ENCODE peak calls at places on chromosomes 3 and 15, in seven cellular contexts. Z is H9, M is mesendoderm, P is neuronal stem cell, Y is H1, N is trophoblast cell, K is mesenchymal stem cell. F is an unnamed sample.

GRCh38 chr3:186909078-186909853 is 21.1 kb upstream of the ST6GAL1 start:
- DNase-seq in Z (peak), M (peak), P (no peak), Y (no peak), N (no peak), K (no peak), F (no peak)

GRCh38 chr3:174495231-174495755 is 363.8 kb upstream of the NAALADL2 start:
- DNase-seq in Z (no peak), M (no peak), P (no peak), Y (no peak), N (no peak), K (peak), F (peak)

GRCh38 chr3:40417845-40418543 is 31.0 kb downstream of the ENTPD3 start:
- DNase-seq in Z (no peak), M (no peak), P (no peak), Y (no peak), N (peak), K (no peak), F (no peak)

GRCh38 chr3:63914312-63914711 is 2.1 kb upstream of the SCAANT1 start:
- DNase-seq in Z (no peak), M (no peak), P (no peak), Y (no peak), N (no peak), K (peak), F (peak)

GRCh38 chr3:141578197-141578596 is 91.4 kb downstream of the RASA2 start:
- DNase-seq in Z (no peak), M (no peak), P (no peak), Y (no peak), N (peak), K (peak), F (peak)

GRCh38 chr3:56468184-56469106 is at the start of gene ERC2:
- DNase-seq in Z (peak), M (peak), P (peak), Y (peak), N (peak), K (peak), F (no peak)

GRCh38 chr3:194508486-194509449 is 22.0 kb upstream of the ATP13A3 start:
- DNase-seq in Z (no peak), M (no peak), P (no peak), Y (no peak), N (no peak), K (no peak), F (no peak)

GRCh38 chr15:37995461-37996347 is 61.3 kb downstream of the TMCO5A start:
- DNase-seq in Z (no peak), M (peak), P (peak), Y (no peak), N (peak), K (peak), F (peak)

GRCh38 chr3:70358978-70359580 is 46.6 kb upstream of the MDFIC2 start:
- DNase-seq in Z (no peak), M (peak), P (peak), Y (no peak), N (no peak), K (peak), F (peak)

GRCh38 chr3:111519193-111519592 is 22.8 kb upstream of the CD96 start:
- DNase-seq in Z (no peak), M (no peak), P (no peak), Y (no peak), N (no peak), K (no peak), F (no peak)

GRCh38 chr3:61667417-61668213 is 106.2 kb downstream of the PTPRG start:
- DNase-seq in Z (no peak), M (no peak), P (no peak), Y (no peak), N (no peak), K (no peak), F (no peak)

GRCh38 chr3:13642597-13642996 is 93.7 kb downstream of the FBLN2 start:
- DNase-seq in Z (no peak), M (no peak), P (no peak), Y (no peak), N (no peak), K (no peak), F (peak)

GRCh38 chr3:38843898-38844297 is 27.9 kb upstream of the SCN10A start:
- DNase-seq in Z (no peak), M (peak), P (peak), Y (no peak), N (no peak), K (peak), F (peak)

GRCh38 chr3:9691636-9692035 is 12.0 kb upstream of the CPNE9 start:
- DNase-seq in Z (no peak), M (no peak), P (no peak), Y (no peak), N (no peak), K (no peak), F (no peak)

GRCh38 chr3:105553851-105554250 is 187.1 kb downstream of the ALCAM start:
- DNase-seq in Z (no peak), M (no peak), P (no peak), Y (no peak), N (no peak), K (no peak), F (peak)

GRCh38 chr15:72112805-72113204 is 5.1 kb downstream of the MYO9A start:
- DNase-seq in Z (no peak), M (no peak), P (no peak), Y (no peak), N (no peak), K (no peak), F (no peak)

GRCh38 chr3:45984331-45985312 is 11.0 kb downstream of the FYCO1 start:
- DNase-seq in Z (no peak), M (no peak), P (no peak), Y (no peak), N (no peak), K (no peak), F (peak)

GRCh38 chr15:78131295-78132021 is at the start of gene CIB2:
- DNase-seq in Z (peak), M (peak), P (peak), Y (peak), N (peak), K (peak), F (peak)

GRCh38 chr3:76990606-76991005 is 49.3 kb upstream of the ROBO2 start:
- DNase-seq in Z (no peak), M (peak), P (no peak), Y (no peak), N (no peak), K (no peak), F (no peak)

GRCh38 chr3:99921986-99922385 is 104.3 kb downstream of the CMSS1 start:
- DNase-seq in Z (no peak), M (no peak), P (no peak), Y (no peak), N (no peak), K (no peak), F (no peak)

GRCh38 chr3:100609963-100610362 is 562 bp downstream of the ADGRG7 start:
- DNase-seq in Z (no peak), M (no peak), P (no peak), Y (no peak), N (no peak), K (no peak), F (no peak)

GRCh38 chr3:111764645-111765091 is 94.4 kb upstream of the PHLDB2 start:
- DNase-seq in Z (no peak), M (no peak), P (no peak), Y (no peak), N (peak), K (peak), F (peak)

GRCh38 chr3:45724919-45725318 is 35.7 kb downstream of the SACM1L start:
- DNase-seq in Z (no peak), M (no peak), P (no peak), Y (no peak), N (no peak), K (no peak), F (no peak)

GRCh38 chr3:71206305-71206704 is 377.2 kb downstream of the FOXP1 start:
- DNase-seq in Z (no peak), M (no peak), P (no peak), Y (no peak), N (no peak), K (no peak), F (no peak)

GRCh38 chr3:192409838-192410683 is 317.3 kb downstream of the FGF12 start:
- DNase-seq in Z (peak), M (peak), P (peak), Y (peak), N (no peak), K (peak), F (no peak)

GRCh38 chr3:120763601-120764000 is 21.1 kb downstream of the GTF2E1 start:
- DNase-seq in Z (no peak), M (no peak), P (no peak), Y (no peak), N (no peak), K (no peak), F (no peak)

GRCh38 chr3:99023590-99024192 is 122.2 kb upstream of the DCBLD2 start:
- DNase-seq in Z (no peak), M (peak), P (peak), Y (no peak), N (no peak), K (peak), F (peak)

GRCh38 chr15:57789225-57789624 is 82.7 kb downstream of the POLR2M start:
- DNase-seq in Z (no peak), M (no peak), P (no peak), Y (no peak), N (no peak), K (no peak), F (no peak)

GRCh38 chr15:61835476-61836106 is 224.7 kb downstream of the VPS13C start:
- DNase-seq in Z (peak), M (peak), P (peak), Y (peak), N (peak), K (peak), F (peak)

GRCh38 chr3:168884353-168884903 is 779.1 kb downstream of the MECOM start:
- DNase-seq in Z (no peak), M (no peak), P (no peak), Y (no peak), N (no peak), K (peak), F (peak)

GRCh38 chr15:68586274-68586961 is 7.6 kb downstream of the CORO2B start:
- DNase-seq in Z (no peak), M (peak), P (no peak), Y (no peak), N (no peak), K (peak), F (peak)

GRCh38 chr15:88179562-88179961 is 77.0 kb downstream of the NTRK3 start:
- DNase-seq in Z (no peak), M (no peak), P (no peak), Y (no peak), N (no peak), K (no peak), F (no peak)

GRCh38 chr15:44729394-44729913 is 6.9 kb upstream of the TRIM69 start:
- DNase-seq in Z (no peak), M (no peak), P (no peak), Y (no peak), N (no peak), K (no peak), F (peak)

GRCh38 chr3:126781406-126781805 is 77.4 kb downstream of the CHCHD6 start:
- DNase-seq in Z (no peak), M (no peak), P (no peak), Y (no peak), N (no peak), K (no peak), F (no peak)

GRCh38 chr3:140742116-140742515 is 64.3 kb downstream of the TRIM42 start:
- DNase-seq in Z (no peak), M (no peak), P (no peak), Y (no peak), N (no peak), K (no peak), F (no peak)

GRCh38 chr3:23341147-23341838 is 138.2 kb downstream of the UBE2E2 start:
- DNase-seq in Z (no peak), M (no peak), P (no peak), Y (no peak), N (no peak), K (no peak), F (no peak)

GRCh38 chr3:174329321-174329720 is 529.8 kb upstream of the NAALADL2 start:
- DNase-seq in Z (no peak), M (no peak), P (no peak), Y (no peak), N (no peak), K (no peak), F (peak)

GRCh38 chr3:160180581-160181216 is 44.5 kb upstream of the C3orf80 start:
- DNase-seq in Z (no peak), M (peak), P (no peak), Y (peak), N (no peak), K (peak), F (no peak)

DNA sequence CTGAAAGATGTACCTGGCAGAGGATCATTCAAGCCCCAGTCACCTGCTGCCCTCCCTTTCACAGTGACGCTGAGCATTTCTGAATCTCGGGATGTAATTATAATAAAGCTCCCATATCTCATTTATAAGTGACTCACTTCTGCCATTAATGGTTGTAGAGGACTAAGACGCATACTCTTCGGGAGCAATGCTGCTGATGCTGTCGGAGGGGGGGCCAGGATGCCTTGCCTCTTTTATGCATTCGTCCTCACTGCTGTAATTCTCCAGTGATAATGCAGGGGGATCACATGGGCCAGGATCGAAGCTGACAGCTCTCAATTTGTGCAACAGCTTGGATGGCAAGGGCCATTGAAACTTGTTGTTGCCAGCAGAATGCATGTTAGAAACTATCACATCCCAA is 3.1 kb downstream of the HRH1 start:
- DNase-seq in Z (no peak), M (no peak), P (no peak), Y (no peak), N (no peak), K (no peak), F (no peak)
- H3K18ac ChIP-seq in Z (no peak), M (no peak), P (no peak), Y (no peak), N (no peak), K (no peak), F (no peak)

DNA sequence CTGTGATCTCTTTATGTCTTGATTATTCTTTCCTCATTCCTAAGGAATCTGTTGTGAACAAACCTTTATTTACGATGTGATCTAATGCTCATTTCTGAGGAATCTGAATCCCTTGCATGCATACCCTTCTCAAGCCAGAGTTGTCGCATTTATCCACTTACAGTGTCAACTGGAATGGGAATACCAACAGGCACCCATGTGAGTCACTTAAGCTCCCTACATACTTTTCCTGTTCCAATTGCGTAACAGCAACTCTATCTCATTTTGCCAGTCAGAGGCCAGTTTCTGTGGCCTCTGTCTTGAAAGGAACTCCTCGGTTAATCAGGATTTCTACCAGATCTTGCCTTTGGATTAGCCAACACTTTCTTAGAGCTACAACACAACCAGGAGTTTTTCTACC is 66.7 kb upstream of the BCHE start:
- DNase-seq in Z (no peak), M (peak), P (no peak), Y (no peak), N (peak), K (peak), F (no peak)
- H2BK5ac ChIP-seq in Z (no peak), M (no peak), P (no peak), Y (no peak), N (no peak), K (no peak), F (no peak)

GRCh38 chr3:97863025-97863424 is 41.2 kb downstream of the CRYBG3 start:
- DNase-seq in Z (no peak), M (peak), P (no peak), Y (no peak), N (peak), K (no peak), F (peak)
- H3K18ac ChIP-seq in Z (no peak), M (no peak), P (no peak), Y (no peak), N (no peak), K (no peak), F (no peak)

DNA sequence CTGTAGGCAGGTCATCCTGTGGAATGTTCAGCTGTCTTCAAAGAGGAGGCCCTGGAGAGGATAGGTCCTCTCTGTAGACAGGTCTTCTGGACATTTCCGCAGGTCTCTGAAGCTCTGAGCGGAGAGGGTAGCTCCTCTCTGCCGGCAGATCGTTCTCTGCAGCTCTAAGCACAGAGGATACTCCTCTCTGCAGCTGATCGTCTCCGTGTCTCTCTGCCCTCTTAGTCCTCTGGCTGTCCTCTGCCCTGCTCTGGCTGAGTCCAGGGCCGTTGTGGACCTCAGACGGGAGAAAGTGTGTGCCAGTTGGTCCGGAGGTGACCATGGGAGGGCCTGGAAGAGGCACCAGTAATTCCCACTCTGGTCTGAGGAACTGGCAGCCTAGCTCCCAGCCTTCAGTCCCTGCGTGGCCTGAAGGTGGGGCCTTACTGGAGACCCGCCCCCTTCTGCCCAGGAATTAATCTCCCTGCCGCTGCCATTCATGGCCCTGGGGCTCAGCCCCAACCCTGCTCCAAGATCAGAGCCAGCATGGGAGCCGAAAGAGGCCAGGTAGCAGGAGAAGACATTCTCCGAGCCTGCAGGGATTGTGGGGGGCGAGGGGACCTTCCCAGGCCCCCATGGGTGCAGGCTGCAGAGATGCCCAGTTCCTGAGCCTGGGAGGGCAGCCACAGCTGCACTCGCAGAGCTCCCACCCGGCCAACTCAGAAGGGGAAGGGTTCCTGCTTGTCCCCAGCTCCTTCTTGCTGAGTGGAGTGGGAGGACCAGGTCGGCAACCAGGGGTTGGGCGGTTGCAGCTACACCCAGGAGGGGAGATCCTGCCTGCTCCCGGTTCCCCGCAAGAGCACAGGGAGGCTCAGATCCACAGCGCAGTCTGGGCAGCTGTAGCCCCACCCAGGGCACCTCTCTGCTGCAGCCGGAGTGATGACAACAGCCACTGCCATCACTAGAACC is 488.7 kb downstream of the RSL24D1 start:
- DNase-seq in Z (peak), M (no peak), P (no peak), Y (no peak), N (no peak), K (no peak), F (no peak)
- H2BK5ac ChIP-seq in Z (no peak), M (no peak), P (no peak), Y (no peak), N (no peak), K (no peak), F (no peak)

DNA sequence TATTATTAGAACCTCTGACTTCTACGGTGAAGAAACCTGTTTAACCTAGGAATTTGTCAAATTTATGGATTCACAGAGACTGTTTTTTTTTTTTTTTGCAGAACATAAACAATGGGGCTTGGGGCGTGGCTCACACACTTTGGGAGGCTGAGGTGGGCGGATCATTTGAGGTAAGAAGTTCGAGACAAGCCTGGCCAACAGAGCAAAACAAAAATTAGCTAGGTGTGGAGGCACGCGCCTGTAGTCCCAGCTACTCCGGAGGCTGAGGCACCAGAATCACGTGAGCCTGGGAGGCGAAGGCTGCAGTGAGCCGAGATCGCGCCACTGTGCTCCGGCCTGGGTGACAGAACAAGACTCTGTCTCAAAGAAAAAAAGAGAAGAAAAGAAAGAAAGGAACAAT is 3.0 kb downstream of the ZBTB11 start:
- DNase-seq in Z (no peak), M (no peak), P (no peak), Y (no peak), N (no peak), K (no peak), F (no peak)
- H3K18ac ChIP-seq in Z (no peak), M (no peak), P (no peak), Y (no peak), N (no peak), K (no peak), F (no peak)

DNA sequence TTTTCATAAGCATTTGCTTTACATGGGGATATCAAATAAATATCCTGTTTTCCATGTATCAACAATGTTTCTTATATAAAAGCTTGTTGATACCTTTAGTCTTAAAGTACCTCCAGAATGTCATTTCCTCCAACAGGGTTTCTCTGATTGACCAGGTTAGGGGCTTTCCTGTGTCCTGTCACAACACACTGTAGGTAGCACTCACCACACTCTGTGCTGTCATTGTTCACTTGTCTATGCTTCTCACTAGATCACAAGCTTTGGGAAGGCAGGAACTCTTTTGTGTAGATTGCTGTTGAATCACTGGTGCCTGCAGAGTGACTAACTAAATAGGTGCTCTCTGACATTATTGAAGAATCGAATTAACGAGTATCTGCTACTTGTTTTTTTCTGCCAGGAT is 49.8 kb downstream of the USP50 start:
- DNase-seq in Z (no peak), M (no peak), P (no peak), Y (no peak), N (no peak), K (no peak), F (no peak)
- H2BK5ac ChIP-seq in Z (no peak), M (no peak), P (no peak), Y (no peak), N (no peak), K (no peak), F (no peak)

DNA sequence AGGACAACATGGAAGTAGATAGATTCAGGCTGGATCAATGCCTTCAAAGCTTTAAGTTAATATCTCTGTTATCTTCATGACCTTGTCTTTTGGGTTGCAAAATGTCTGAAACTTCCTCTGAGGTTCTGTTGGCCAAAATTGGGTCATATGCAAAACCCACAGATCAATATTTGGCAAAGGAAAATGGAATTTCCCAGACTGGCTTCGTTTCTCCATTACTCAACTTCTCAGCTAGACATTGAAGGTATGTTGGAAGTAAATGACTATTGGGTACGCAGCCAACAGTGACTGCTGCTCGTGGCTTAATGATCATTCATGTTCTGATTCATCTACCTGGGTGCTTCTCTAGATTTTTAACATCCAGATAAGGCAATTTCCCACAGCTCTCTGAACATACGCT is 675.4 kb upstream of the SGO1 start:
- DNase-seq in Z (no peak), M (no peak), P (no peak), Y (no peak), N (no peak), K (no peak), F (no peak)
- H3K18ac ChIP-seq in Z (no peak), M (no peak), P (no peak), Y (no peak), N (no peak), K (no peak), F (no peak)

GRCh38 chr3:7410782-7411181 is 549.9 kb downstream of the GRM7 start:
- DNase-seq in Z (no peak), M (peak), P (no peak), Y (no peak), N (no peak), K (no peak), F (no peak)
- H2BK5ac ChIP-seq in Z (no peak), M (no peak), P (no peak), Y (no peak), N (no peak), K (no peak), F (no peak)

F was measured in IMR-90.